ENCODE peak calls at places on chromosome 9, in seven cellular contexts. A is GM12878, K is HCT116, J is SK-N-SH, H is H1, Q is HepG2, E is K562. P is an unnamed sample.
A peak's percentile ranks its signal among the peaks of the same experiment; 100 is the strongest.

GRCh38 chr9:106072421-106072820 is 378.1 kb downstream of the TMEM38B start:
- DNase-seq in A (no peak), K (no peak), J (no peak), H (no peak), Q (no peak), E (no peak), P (no peak)

GRCh38 chr9:136886610-136887597 is 588 bp downstream of the TRAF2 start:
- DNase-seq in A (no peak), K (no peak), J (peak; percentile 89), H (peak; percentile 70), Q (no peak), E (peak; percentile 49), P (no peak)

GRCh38 chr9:128404579-128404978 is 16.1 kb upstream of the CERCAM start:
- DNase-seq in A (no peak), K (no peak), J (no peak), H (no peak), Q (no peak), E (no peak), P (no peak)

GRCh38 chr9:100573655-100574260 is 4.1 kb upstream of the CAVIN4 start:
- DNase-seq in A (no peak), K (no peak), J (peak; percentile 23), H (no peak), Q (no peak), E (no peak), P (no peak)

GRCh38 chr9:103188966-103189365 is 193.8 kb downstream of the CYLC2 start:
- DNase-seq in A (no peak), K (no peak), J (no peak), H (no peak), Q (no peak), E (no peak), P (no peak)

GRCh38 chr9:96034553-96035122 is 159.1 kb downstream of the ERCC6L2 start:
- DNase-seq in A (no peak), K (no peak), J (no peak), H (no peak), Q (no peak), E (no peak), P (no peak)

GRCh38 chr9:129143461-129143927 is 32.3 kb downstream of the PTPA start:
- DNase-seq in A (no peak), K (no peak), J (no peak), H (no peak), Q (peak; percentile 48), E (peak; percentile 63), P (no peak)

GRCh38 chr9:37639874-37640273 is 10.9 kb upstream of the FRMPD1 start:
- DNase-seq in A (no peak), K (no peak), J (no peak), H (no peak), Q (no peak), E (no peak), P (no peak)

GRCh38 chr9:137023157-137023556 is 4.9 kb downstream of the ABCA2 start:
- DNase-seq in A (no peak), K (no peak), J (no peak), H (no peak), Q (no peak), E (no peak), P (no peak)

DNA sequence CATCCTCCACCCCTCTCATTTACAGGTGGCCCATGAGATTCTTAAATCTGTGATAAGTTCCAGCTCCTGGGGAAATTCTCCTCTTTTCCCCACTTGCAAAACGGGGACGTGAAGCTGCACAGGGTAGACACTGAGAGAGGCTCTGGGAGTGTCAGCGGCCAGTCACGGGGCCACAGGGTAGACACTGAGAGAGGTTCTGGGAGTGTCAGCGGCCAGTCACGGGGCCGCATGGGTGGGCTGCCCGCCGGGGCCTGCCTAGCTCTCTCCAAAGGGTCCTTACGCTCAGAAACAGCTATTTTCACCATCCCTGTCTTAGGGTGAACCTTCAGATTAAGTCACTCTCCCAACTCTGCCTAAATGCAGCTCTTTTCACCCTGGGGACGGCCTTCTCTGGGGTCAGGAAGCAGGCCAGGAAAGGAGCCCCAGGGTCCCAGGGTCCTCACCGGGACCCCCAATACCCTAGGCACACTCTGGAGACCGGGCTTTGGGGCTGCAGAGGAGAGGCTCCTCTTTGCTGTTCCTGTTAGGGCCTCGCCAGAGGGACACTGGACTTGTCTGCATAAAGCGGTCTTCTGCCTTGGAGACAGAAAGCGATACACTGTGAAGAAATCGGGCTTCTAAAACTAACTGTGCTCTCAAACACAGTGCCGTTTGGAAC is 1.5 kb downstream of the FAM78A start:
- DNase-seq in A (no peak), K (no peak), J (no peak), H (no peak), Q (no peak), E (peak; percentile 88), P (no peak)
- TF ChIP-seq JUND in A (no peak), K (no peak), J (no peak), H (no peak), Q (no peak), E (no peak), P (no peak)

GRCh38 chr9:112333639-112334318 is 360 bp upstream of the PTBP3 start:
- DNase-seq in A (peak; percentile 57), K (peak; percentile 87), J (peak; percentile 99), H (peak; percentile 92), Q (peak; percentile 90), E (peak; percentile 97), P (peak; percentile 93)

GRCh38 chr9:112332272-112332671 is 1.1 kb downstream of the PTBP3 start:
- DNase-seq in A (no peak), K (no peak), J (no peak), H (no peak), Q (no peak), E (no peak), P (no peak)

GRCh38 chr9:112332977-112333638 is at the start of gene PTBP3:
- DNase-seq in A (no peak), K (no peak), J (peak; percentile 83), H (peak; percentile 79), Q (peak; percentile 69), E (peak; percentile 92), P (peak; percentile 72)

GRCh38 chr9:112332674-112332976 is 794 bp downstream of the PTBP3 start:
- DNase-seq in A (no peak), K (no peak), J (no peak), H (no peak), Q (no peak), E (no peak), P (no peak)

DNA sequence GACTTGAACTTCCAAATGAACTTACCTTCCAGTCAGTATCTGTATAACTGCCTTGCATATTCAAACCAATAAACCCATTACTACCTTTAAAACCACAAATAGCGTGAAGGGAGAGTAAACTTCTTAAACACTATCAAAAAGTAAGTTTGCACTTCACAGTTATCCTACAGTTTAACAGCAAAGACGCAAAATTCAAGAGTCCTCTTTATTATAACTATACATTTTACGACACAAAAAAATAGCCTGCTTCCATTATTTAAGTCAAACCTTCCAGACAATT is 1.8 kb downstream of the PTBP3 start:
- DNase-seq in A (no peak), K (no peak), J (no peak), H (no peak), Q (no peak), E (no peak), P (no peak)
- TF ChIP-seq JUND in A (no peak), K (no peak), J (no peak), H (no peak), Q (no peak), E (no peak), P (no peak)

GRCh38 chr9:130694205-130694604 is 625 bp downstream of the EXOSC2 start:
- DNase-seq in A (no peak), K (no peak), J (no peak), H (no peak), Q (no peak), E (no peak), P (no peak)

GRCh38 chr9:130689937-130690700 is 3.5 kb upstream of the EXOSC2 start:
- DNase-seq in A (peak; percentile 53), K (peak; percentile 69), J (peak; percentile 72), H (no peak), Q (peak; percentile 97), E (peak; percentile 92), P (peak; percentile 98)

GRCh38 chr9:130693101-130693425 is 517 bp upstream of the EXOSC2 start:
- DNase-seq in A (no peak), K (no peak), J (no peak), H (no peak), Q (no peak), E (no peak), P (no peak)

GRCh38 chr9:130693426-130694191 is at the start of gene EXOSC2:
- DNase-seq in A (peak; percentile 92), K (peak; percentile 96), J (peak; percentile 95), H (peak; percentile 86), Q (peak; percentile 95), E (peak; percentile 99), P (peak; percentile 97)

DNA sequence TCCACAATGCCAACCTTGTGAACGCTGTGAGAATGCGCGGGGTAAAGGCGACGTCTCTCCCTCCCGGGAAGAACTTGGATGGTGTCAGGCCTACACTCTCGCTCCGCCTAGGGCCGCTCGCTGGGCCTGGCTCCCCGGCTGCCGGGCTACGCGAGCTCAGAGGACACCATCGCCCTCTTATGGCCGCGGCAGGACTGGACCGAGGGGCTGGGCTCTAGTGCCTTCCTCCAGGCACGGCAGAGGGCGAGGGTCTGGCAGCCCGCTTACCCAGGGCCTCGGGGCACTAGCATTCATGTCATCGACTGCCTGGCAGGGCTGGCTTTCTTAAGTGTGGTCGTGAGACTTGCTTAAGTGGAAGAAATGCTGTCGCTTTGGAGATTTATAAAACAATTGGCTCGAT is 1.2 kb upstream of the EXOSC2 start:
- DNase-seq in A (no peak), K (no peak), J (peak; percentile 38), H (peak; percentile 94), Q (no peak), E (no peak), P (no peak)
- TF ChIP-seq JUND in A (no peak), K (no peak), J (no peak), H (no peak), Q (no peak), E (no peak), P (no peak)

DNA sequence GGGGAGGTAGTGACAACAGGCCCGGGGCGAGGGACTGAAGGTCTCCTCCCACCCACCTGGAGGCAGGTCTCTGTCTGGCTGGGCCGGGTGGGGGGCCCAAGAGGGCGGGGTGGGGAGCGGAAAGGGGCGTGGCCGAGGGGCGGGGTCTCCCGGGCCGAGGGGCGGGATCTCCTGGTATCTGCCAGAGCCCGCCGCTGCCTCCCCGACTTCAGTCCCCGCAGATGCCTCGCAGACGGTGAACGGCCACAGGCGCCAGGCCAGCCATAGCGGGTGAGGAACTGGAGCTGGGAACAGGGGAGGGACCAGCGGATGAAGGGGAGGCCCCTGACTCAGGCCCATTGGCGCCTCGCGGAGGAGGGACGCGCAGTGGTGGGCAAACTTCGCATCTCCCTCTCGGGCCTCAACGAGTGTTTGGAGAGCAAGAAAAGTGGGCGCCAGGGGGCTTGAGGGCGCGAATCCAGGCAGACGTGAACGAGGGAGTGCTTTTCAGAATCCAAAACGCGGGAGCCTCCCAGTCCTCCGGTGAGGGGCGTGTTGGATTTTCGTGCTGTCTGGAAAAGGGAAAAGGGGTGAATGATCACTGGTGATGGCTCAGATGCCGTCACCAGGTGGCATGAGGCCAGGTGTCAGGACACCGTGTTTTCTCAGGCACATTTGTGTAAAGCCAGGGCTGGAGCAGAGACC is at the start of gene ADGRD2:
- DNase-seq in A (no peak), K (no peak), J (peak; percentile 95), H (peak; percentile 96), Q (no peak), E (peak; percentile 61), P (no peak)
- TF ChIP-seq JUND in A (no peak), K (no peak), J (no peak), H (no peak), Q (no peak), E (no peak), P (no peak)

GRCh38 chr9:113705306-113705937 is 170.7 kb upstream of the ZNF618 start:
- DNase-seq in A (no peak), K (no peak), J (no peak), H (no peak), Q (no peak), E (no peak), P (no peak)
- TF ChIP-seq JUND in A (no peak), K (no peak), J (no peak), H (no peak), Q (no peak), E (no peak), P (no peak)

P was measured in T47D.